ENCODE peak calls at places on chromosomes 11 and 22, in five cellular contexts. G, U, N, O and F are unnamed samples.

GRCh38 chr11:96315476-96315875 is 27.5 kb downstream of the MAML2 start:
- DNase-seq in G (no peak), U (no peak), N (no peak), O (no peak), F (no peak)

GRCh38 chr22:49753276-49753884 is 74.3 kb downstream of the BRD1 start:
- DNase-seq in G (no peak), U (no peak), N (no peak), O (no peak), F (no peak)

GRCh38 chr11:1534171-1534570 is 37.9 kb downstream of the DUSP8 start:
- DNase-seq in G (no peak), U (no peak), N (no peak), O (no peak), F (no peak)

GRCh38 chr11:130180491-130180890 is 20.9 kb downstream of the ST14 start:
- DNase-seq in G (no peak), U (no peak), N (no peak), O (no peak), F (no peak)

GRCh38 chr22:44116755-44117684 is 63.7 kb upstream of the PARVG start:
- DNase-seq in G (no peak), U (no peak), N (peak; percentile 70), O (no peak), F (no peak)

GRCh38 chr11:33273656-33274055 is 16.5 kb downstream of the HIPK3 start:
- DNase-seq in G (no peak), U (no peak), N (no peak), O (no peak), F (no peak)

GRCh38 chr11:9219572-9219971 is 45.6 kb downstream of the DENND5A start:
- DNase-seq in G (no peak), U (no peak), N (no peak), O (no peak), F (no peak)

GRCh38 chr11:331332-332060 is 10.8 kb upstream of the IFITM3 start:
- DNase-seq in G (no peak), U (no peak), N (no peak), O (no peak), F (no peak)

GRCh38 chr11:1150769-1151365 is 6.9 kb upstream of the MUC5AC start:
- DNase-seq in G (peak; percentile 32), U (no peak), N (no peak), O (no peak), F (peak; percentile 10)

GRCh38 chr11:24575392-24575791 is 78.5 kb downstream of the LUZP2 start:
- DNase-seq in G (no peak), U (no peak), N (no peak), O (no peak), F (no peak)

GRCh38 chr22:38881997-38882396 is 10.0 kb upstream of the CBX6 start:
- DNase-seq in G (no peak), U (no peak), N (no peak), O (no peak), F (no peak)

GRCh38 chr11:105960252-105961245 is 61.5 kb downstream of the MSANTD4 start:
- DNase-seq in G (peak; percentile 66), U (no peak), N (no peak), O (no peak), F (peak; percentile 15)

GRCh38 chr11:92867913-92868619 is 101.4 kb upstream of the MTNR1B start:
- DNase-seq in G (no peak), U (no peak), N (no peak), O (no peak), F (no peak)

GRCh38 chr11:29937526-29937925 is 79.3 kb downstream of the KCNA4 start:
- DNase-seq in G (no peak), U (no peak), N (no peak), O (no peak), F (no peak)

GRCh38 chr11:12397953-12398352 is 20.6 kb downstream of the PARVA start:
- DNase-seq in G (no peak), U (no peak), N (no peak), O (no peak), F (no peak)

GRCh38 chr11:41879186-41879738 is 419.8 kb upstream of the LRRC4C start:
- DNase-seq in G (no peak), U (no peak), N (no peak), O (no peak), F (no peak)

GRCh38 chr11:45078236-45079074 is 68.0 kb upstream of the PRDM11 start:
- DNase-seq in G (no peak), U (no peak), N (no peak), O (no peak), F (no peak)

GRCh38 chr11:76419896-76420295 is 24.9 kb upstream of the EMSY start:
- DNase-seq in G (no peak), U (peak; percentile 20), N (peak; percentile 66), O (peak; percentile 13), F (peak; percentile 32)

GRCh38 chr22:17118342-17118741 is 2.8 kb downstream of the TMEM121B start:
- DNase-seq in G (no peak), U (no peak), N (no peak), O (no peak), F (no peak)

GRCh38 chr11:12100886-12101285 is 9.5 kb upstream of the MICAL2 start:
- DNase-seq in G (no peak), U (no peak), N (no peak), O (no peak), F (no peak)

GRCh38 chr11:80855975-80856524 is 1415.2 kb upstream of the TENM4 start:
- DNase-seq in G (no peak), U (no peak), N (no peak), O (no peak), F (no peak)

GRCh38 chr22:17570851-17571631 is 7.7 kb downstream of the SLC25A18 start:
- DNase-seq in G (no peak), U (no peak), N (no peak), O (no peak), F (no peak)

GRCh38 chr11:134382830-134383229 is 29.2 kb downstream of the B3GAT1 start:
- DNase-seq in G (no peak), U (no peak), N (no peak), O (no peak), F (no peak)

GRCh38 chr11:96204721-96205459 is 138.1 kb downstream of the MAML2 start:
- DNase-seq in G (no peak), U (peak; percentile 47), N (no peak), O (no peak), F (no peak)

GRCh38 chr11:131195801-131196517 is 174.5 kb upstream of the NTM start:
- DNase-seq in G (no peak), U (no peak), N (no peak), O (no peak), F (no peak)

GRCh38 chr22:42868751-42869251 is 11.7 kb upstream of the ARFGAP3 start:
- DNase-seq in G (no peak), U (no peak), N (no peak), O (no peak), F (no peak)

GRCh38 chr11:16737860-16738197 is 618 bp upstream of the C11orf58 start:
- DNase-seq in G (no peak), U (no peak), N (no peak), O (no peak), F (no peak)

GRCh38 chr22:33076368-33076767 is 18.2 kb upstream of the SYN3 start:
- DNase-seq in G (no peak), U (no peak), N (no peak), O (no peak), F (no peak)

GRCh38 chr22:30889996-30890480 is 78.5 kb downstream of the MORC2 start:
- DNase-seq in G (no peak), U (no peak), N (no peak), O (no peak), F (no peak)

GRCh38 chr11:73322111-73322985 is 14.3 kb downstream of the ARHGEF17 start:
- DNase-seq in G (no peak), U (no peak), N (no peak), O (no peak), F (no peak)

GRCh38 chr11:108965602-108966001 is 300.7 kb downstream of the DDX10 start:
- DNase-seq in G (no peak), U (no peak), N (no peak), O (no peak), F (no peak)

GRCh38 chr11:102361100-102362021 is 14.3 kb downstream of the BIRC2 start:
- DNase-seq in G (no peak), U (peak; percentile 12), N (peak; percentile 68), O (peak; percentile 31), F (no peak)